ENCODE peak calls at places on chromosomes 7 and 10, in ten cellular contexts. V is upper lobe of left lung, J is HepG2, Q is HCT116, D is right lobe of liver, P is GM12878, K is heart left ventricle, W is body of pancreas, I is IMR-90, A is A549. U is an unnamed sample.
A peak's percentile ranks its signal among the peaks of the same experiment; 100 is the strongest.

GRCh38 chr7:86942081-86942480 is 117.4 kb downstream of the ELAPOR2 start:
- ATAC-seq in V (no peak), J (no peak), Q (no peak), D (no peak), P (no peak), K (no peak), W (no peak), I (no peak), A (no peak), U (no peak)

GRCh38 chr7:85950418-85950817 is 693.3 kb upstream of the GRM3 start:
- ATAC-seq in V (no peak), J (peak; percentile 88), Q (no peak), D (no peak), P (no peak), K (no peak), W (no peak), I (no peak), A (no peak), U (no peak)

GRCh38 chr7:51226042-51226755 is 90.4 kb downstream of the COBL start:
- ATAC-seq in V (no peak), J (no peak), Q (peak; percentile 39), D (no peak), P (no peak), K (no peak), W (no peak), I (no peak), A (peak; percentile 25), U (no peak)

GRCh38 chr10:130994191-130994590 is 317.3 kb downstream of the TCERG1L start:
- ATAC-seq in V (no peak), J (no peak), Q (no peak), D (no peak), P (no peak), K (no peak), W (no peak), I (no peak), A (no peak), U (no peak)

GRCh38 chr7:131076032-131076431 is 251.6 kb upstream of the MKLN1 start:
- ATAC-seq in V (no peak), J (no peak), Q (no peak), D (no peak), P (no peak), K (no peak), W (no peak), I (peak; percentile 86), A (no peak), U (no peak)

GRCh38 chr7:134792968-134793367 is 13.5 kb downstream of the CALD1 start:
- ATAC-seq in V (peak; percentile 51), J (no peak), Q (no peak), D (no peak), P (no peak), K (peak; percentile 44), W (peak; percentile 48), I (peak; percentile 27), A (no peak), U (no peak)

GRCh38 chr10:75877877-75878276 is 446.5 kb downstream of the LRMDA start:
- ATAC-seq in V (no peak), J (peak; percentile 76), Q (no peak), D (no peak), P (no peak), K (no peak), W (no peak), I (no peak), A (no peak), U (no peak)

GRCh38 chr7:6167587-6168154 is 104.8 kb downstream of the CYTH3 start:
- ATAC-seq in V (no peak), J (no peak), Q (no peak), D (no peak), P (no peak), K (no peak), W (no peak), I (no peak), A (no peak), U (no peak)

GRCh38 chr7:109793-110556 is 82.4 kb upstream of the FAM20C start:
- ATAC-seq in V (no peak), J (no peak), Q (no peak), D (no peak), P (no peak), K (no peak), W (no peak), I (no peak), A (no peak), U (no peak)

GRCh38 chr10:132699411-132700167 is 86.4 kb downstream of the NKX6-2 start:
- ATAC-seq in V (no peak), J (no peak), Q (no peak), D (no peak), P (no peak), K (no peak), W (peak; percentile 18), I (no peak), A (no peak), U (peak; percentile 17)

GRCh38 chr10:72692897-72693598 is 1.1 kb downstream of the MCU start:
- ATAC-seq in V (no peak), J (peak; percentile 11), Q (no peak), D (no peak), P (peak; percentile 17), K (no peak), W (no peak), I (peak; percentile 1), A (no peak), U (no peak)

GRCh38 chr7:110148054-110148453 is 942.9 kb upstream of the LRRN3 start:
- ATAC-seq in V (peak; percentile 24), J (no peak), Q (no peak), D (no peak), P (no peak), K (no peak), W (no peak), I (no peak), A (no peak), U (no peak)

GRCh38 chr7:76281006-76281705 is 21.3 kb upstream of the HSPB1 start:
- ATAC-seq in V (peak; percentile 51), J (no peak), Q (peak; percentile 20), D (peak; percentile 23), P (no peak), K (no peak), W (peak; percentile 59), I (peak; percentile 38), A (peak; percentile 10), U (peak; percentile 37)

GRCh38 chr10:92268763-92269162 is 22.1 kb downstream of the CPEB3 start:
- ATAC-seq in V (peak; percentile 45), J (no peak), Q (no peak), D (peak; percentile 30), P (peak; percentile 41), K (no peak), W (no peak), I (no peak), A (no peak), U (no peak)

GRCh38 chr7:130935564-130936157 is 201.7 kb upstream of the KLF14 start:
- ATAC-seq in V (no peak), J (peak; percentile 9), Q (no peak), D (no peak), P (no peak), K (no peak), W (no peak), I (no peak), A (no peak), U (no peak)

GRCh38 chr7:95592570-95592969 is 3.7 kb downstream of the PDK4 start:
- ATAC-seq in V (no peak), J (no peak), Q (no peak), D (no peak), P (no peak), K (no peak), W (no peak), I (no peak), A (no peak), U (no peak)
- TF ChIP-seq POLR2A in V (peak; percentile 11), J (no peak), Q (no peak), D (no peak), P (no peak), K (no peak), W (no peak), I (no peak), A (no peak), U (no peak)

GRCh38 chr10:128608791-128609190 is 482.6 kb upstream of the MKI67 start:
- ATAC-seq in V (no peak), J (no peak), Q (no peak), D (no peak), P (no peak), K (no peak), W (no peak), I (no peak), A (no peak), U (no peak)
- H3K27ac ChIP-seq in V (no peak overlapping the region), J (no peak overlapping the region), Q (no peak overlapping the region), D (no peak overlapping the region), P (no peak overlapping the region), K (no peak overlapping the region), W (no peak overlapping the region), I (no peak overlapping the region), A (no peak overlapping the region), U (no peak overlapping the region)

DNA sequence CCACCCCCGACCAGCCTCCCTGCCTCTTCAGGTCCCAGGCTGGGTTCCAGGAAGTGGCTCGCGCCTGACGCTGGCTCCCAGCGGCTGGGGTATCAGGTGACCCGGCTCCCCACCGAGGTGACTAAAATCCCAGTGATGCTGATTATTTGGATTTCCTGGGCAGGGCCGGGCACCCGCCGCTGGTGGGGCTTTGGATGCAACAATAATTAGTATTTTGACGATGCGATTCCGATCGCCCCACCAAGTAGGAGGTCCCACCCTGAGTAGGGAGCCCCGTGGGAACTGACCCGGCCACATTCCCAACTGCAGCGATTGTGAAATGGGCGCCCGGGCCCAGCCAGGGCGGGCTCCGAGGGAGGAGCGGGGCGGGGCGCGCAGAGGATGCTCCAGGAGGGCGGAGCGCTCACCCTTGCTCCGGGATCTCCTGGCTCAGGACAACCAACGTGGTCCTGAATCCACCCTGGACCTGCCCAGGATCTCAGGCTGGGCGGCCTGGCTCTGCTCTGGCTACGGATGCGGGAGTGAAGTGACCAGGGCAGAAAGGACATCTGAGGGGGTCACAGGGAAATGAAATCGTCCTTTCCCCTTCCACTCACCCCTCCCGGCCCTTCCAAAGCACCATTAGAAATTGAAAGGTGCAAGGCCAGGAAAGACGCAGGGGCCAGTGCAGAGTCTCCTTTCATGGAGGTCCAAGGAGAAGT is 32.6 kb downstream of the DUSP5 start:
- ATAC-seq in V (peak; percentile 90), J (peak; percentile 89), Q (peak; percentile 85), D (peak; percentile 93), P (peak; percentile 35), K (peak; percentile 58), W (peak; percentile 90), I (peak; percentile 79), A (peak; percentile 68), U (peak; percentile 94)
- TF ChIP-seq POLR2A in V (no peak), J (no peak), Q (no peak), D (no peak), P (no peak), K (no peak), W (no peak), I (peak; percentile 52), A (peak; percentile 39), U (no peak)

DNA sequence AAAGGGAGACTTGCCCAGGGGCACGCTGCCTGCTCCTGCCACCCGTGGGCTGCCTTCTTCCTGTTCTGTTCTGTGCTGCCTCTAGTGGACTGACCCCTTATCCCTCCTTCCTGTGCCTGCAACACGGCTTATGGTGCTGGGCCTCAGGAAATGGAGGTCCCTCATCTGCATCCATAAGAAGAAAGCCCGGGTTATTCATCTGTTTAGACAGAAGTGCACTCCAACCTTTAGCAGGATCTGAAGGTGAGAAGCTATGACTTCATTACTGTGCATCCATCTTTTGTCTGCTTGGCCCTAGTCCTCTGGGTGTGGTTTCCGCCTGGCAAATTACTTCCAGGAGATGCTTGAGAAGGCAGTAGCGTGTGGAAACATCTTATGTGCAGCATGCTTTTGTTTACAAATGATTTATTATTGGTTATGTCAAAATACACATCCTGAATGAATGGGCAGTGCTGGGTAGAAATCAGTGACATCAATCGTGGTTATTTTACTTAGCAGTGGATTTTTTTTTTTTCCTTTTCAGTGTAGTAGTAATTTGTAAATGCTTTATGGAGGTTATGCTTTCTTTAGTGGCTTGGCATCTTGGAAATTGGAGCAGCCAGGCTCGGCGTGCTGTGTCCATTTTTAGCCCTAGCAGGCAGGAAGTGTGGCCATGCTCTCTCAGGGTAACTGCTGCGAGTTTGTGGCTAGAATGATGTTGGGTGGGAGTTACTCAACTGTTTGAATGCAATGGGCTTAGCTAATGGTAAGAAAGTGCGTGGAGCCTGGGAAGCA is 12.7 kb downstream of the PTPRE start:
- ATAC-seq in V (no peak), J (peak; percentile 62), Q (peak; percentile 68), D (peak; percentile 16), P (peak; percentile 58), K (no peak), W (no peak), I (no peak), A (no peak), U (no peak)
- H3K27ac ChIP-seq in V (peak overlapping the region; percentile 85), J (no peak overlapping the region), Q (no peak overlapping the region), D (no peak overlapping the region), P (no peak overlapping the region), K (peak overlapping the region; percentile 75), W (no peak overlapping the region), I (no peak overlapping the region), A (peak overlapping the region; percentile 19), U (peak overlapping the region; percentile 9)

U was measured in gastroesophageal sphincter.